ENCODE peak calls at places on chromosomes 5 and 9, in four cellular contexts. M is dorsolateral prefrontal cortex, I is GM12865, Q is Kasumi-1. X is an unnamed sample.

GRCh38 chr5:154860123-154860522 is 1.7 kb downstream of the CNOT8 start:
- DNase-seq in I (no peak), Q (no peak), M (no peak), X (no peak)

GRCh38 chr5:96476654-96477053 is 43.6 kb upstream of the PCSK1 start:
- DNase-seq in I (no peak), Q (no peak), M (no peak), X (no peak)

GRCh38 chr5:169149317-169149716 is 151.6 kb downstream of the SLIT3 start:
- DNase-seq in M (no peak), I (no peak), Q (no peak), X (no peak)

GRCh38 chr5:8952147-8952546 is 593.7 kb downstream of the SEMA5A start:
- DNase-seq in I (no peak), Q (no peak), M (no peak), X (no peak)

GRCh38 chr5:65672787-65673186 is 48.0 kb downstream of the SHLD3 start:
- DNase-seq in M (no peak), I (no peak), Q (peak), X (no peak)

GRCh38 chr5:142512680-142513042 is 173.2 kb downstream of the FGF1 start:
- DNase-seq in Q (no peak), M (no peak), I (no peak), X (no peak)

GRCh38 chr5:133267601-133268000 is 215.8 kb downstream of the HSPA4 start:
- DNase-seq in I (no peak), Q (no peak), M (no peak), X (no peak)

GRCh38 chr9:112180387-112180881 is 5.3 kb upstream of the SUSD1 start:
- DNase-seq in Q (peak), I (peak), M (no peak), X (no peak)

GRCh38 chr9:100306283-100306682 is 46.5 kb downstream of the TEX10 start:
- DNase-seq in Q (no peak), I (no peak), M (no peak), X (no peak)

GRCh38 chr9:32339424-32339823 is 45.0 kb upstream of the ACO1 start:
- DNase-seq in M (no peak), Q (no peak), I (peak), X (no peak)

GRCh38 chr9:129500166-129500862 is 120.6 kb downstream of the C9orf50 start:
- DNase-seq in Q (no peak), I (no peak), M (no peak), X (peak)

GRCh38 chr9:122835313-122835731 is 6.9 kb upstream of the PDCL start:
- DNase-seq in I (peak), Q (peak), M (no peak), X (peak)

GRCh38 chr9:77903666-77904248 is 127.9 kb downstream of the GNAQ start:
- DNase-seq in M (no peak), I (no peak), Q (no peak), X (no peak)

GRCh38 chr9:130291474-130291873 is 25.9 kb downstream of the HMCN2 start:
- DNase-seq in Q (no peak), I (no peak), M (no peak), X (no peak)

GRCh38 chr9:127923771-127924170 is 6.8 kb downstream of the PIP5KL1 start:
- DNase-seq in Q (no peak), I (no peak), M (no peak), X (no peak)

GRCh38 chr5:39816111-39816834 is 391.5 kb upstream of the DAB2 start:
- DNase-seq in M (no peak), I (no peak), Q (no peak), X (no peak)

GRCh38 chr5:24644757-24645156 is at the start of gene CDH10:
- DNase-seq in M (peak), Q (no peak), I (no peak), X (peak)

GRCh38 chr9:37976714-37977477 is 73.0 kb upstream of the SLC25A51 start:
- DNase-seq in Q (no peak), M (no peak), I (no peak), X (no peak)

GRCh38 chr9:14797442-14797841 is 74.9 kb upstream of the CER1 start:
- DNase-seq in Q (no peak), M (no peak), I (no peak), X (no peak)

GRCh38 chr9:121945849-121946248 is 147.3 kb downstream of the TTLL11 start:
- DNase-seq in M (no peak), I (no peak), Q (no peak), X (no peak)